ENCODE peak calls at places on chromosomes 1 and 21, in six cellular contexts. F, C, R, P, K and U are unnamed samples.

GRCh38 chr1:15992582-15993500 is 11.2 kb upstream of the SRARP start:
- DNase-seq in F (no peak), C (no peak), R (no peak), P (no peak), K (no peak), U (no peak)

GRCh38 chr1:5904551-5904950 is 87.7 kb downstream of the NPHP4 start:
- DNase-seq in F (no peak), C (no peak), R (no peak), P (no peak), K (no peak), U (no peak)

GRCh38 chr1:3551290-3551678 is 60.0 kb downstream of the MEGF6 start:
- DNase-seq in F (no peak), C (no peak), R (no peak), P (no peak), K (no peak), U (no peak)

GRCh38 chr1:179017383-179018326 is 8.0 kb upstream of the FAM20B start:
- DNase-seq in F (peak; percentile 37), C (no peak), R (no peak), P (no peak), K (no peak), U (no peak)

GRCh38 chr1:3662080-3662671 is 9.9 kb downstream of the TP73 start:
- DNase-seq in F (no peak), C (no peak), R (no peak), P (no peak), K (no peak), U (no peak)

GRCh38 chr1:12629521-12629956 is 11.5 kb upstream of the DHRS3 start:
- DNase-seq in F (no peak), C (no peak), R (no peak), P (no peak), K (no peak), U (no peak)

GRCh38 chr1:240888787-240889048 is 276.8 kb upstream of the GREM2 start:
- DNase-seq in F (no peak), C (no peak), R (no peak), P (no peak), K (no peak), U (no peak)

GRCh38 chr1:43506233-43506632 is 24.4 kb upstream of the PTPRF start:
- DNase-seq in F (no peak), C (no peak), R (no peak), P (no peak), K (no peak), U (no peak)

GRCh38 chr1:74357150-74357549 is 122.0 kb downstream of the TNNI3K start:
- DNase-seq in F (no peak), C (no peak), R (no peak), P (no peak), K (no peak), U (no peak)

GRCh38 chr1:91199988-91200387 is 178.2 kb upstream of the ZNF644 start:
- DNase-seq in F (no peak), C (no peak), R (no peak), P (no peak), K (no peak), U (no peak)

GRCh38 chr1:51072040-51072439 is 30.0 kb upstream of the C1orf185 start:
- DNase-seq in F (no peak), C (no peak), R (no peak), P (no peak), K (no peak), U (no peak)

GRCh38 chr1:63951076-63951946 is 177.5 kb downstream of the ROR1 start:
- DNase-seq in F (peak; percentile 63), C (peak; percentile 55), R (no peak), P (peak; percentile 87), K (peak; percentile 13), U (no peak)

GRCh38 chr1:112359961-112360767 is 35.9 kb upstream of the CTTNBP2NL start:
- DNase-seq in F (peak; percentile 97), C (peak; percentile 96), R (peak; percentile 77), P (peak; percentile 28), K (peak; percentile 71), U (peak; percentile 38)

GRCh38 chr1:158148458-158148857 is 32.2 kb upstream of the CD1D start:
- DNase-seq in F (no peak), C (no peak), R (no peak), P (no peak), K (no peak), U (no peak)

GRCh38 chr21:35178812-35179211 is 129.7 kb upstream of the RUNX1 start:
- DNase-seq in F (no peak), C (no peak), R (no peak), P (peak; percentile 31), K (peak; percentile 79), U (no peak)

GRCh38 chr1:236394905-236395779 is 1.1 kb downstream of the EDARADD start:
- DNase-seq in F (peak; percentile 34), C (peak; percentile 18), R (peak; percentile 17), P (no peak), K (no peak), U (no peak)

DNA sequence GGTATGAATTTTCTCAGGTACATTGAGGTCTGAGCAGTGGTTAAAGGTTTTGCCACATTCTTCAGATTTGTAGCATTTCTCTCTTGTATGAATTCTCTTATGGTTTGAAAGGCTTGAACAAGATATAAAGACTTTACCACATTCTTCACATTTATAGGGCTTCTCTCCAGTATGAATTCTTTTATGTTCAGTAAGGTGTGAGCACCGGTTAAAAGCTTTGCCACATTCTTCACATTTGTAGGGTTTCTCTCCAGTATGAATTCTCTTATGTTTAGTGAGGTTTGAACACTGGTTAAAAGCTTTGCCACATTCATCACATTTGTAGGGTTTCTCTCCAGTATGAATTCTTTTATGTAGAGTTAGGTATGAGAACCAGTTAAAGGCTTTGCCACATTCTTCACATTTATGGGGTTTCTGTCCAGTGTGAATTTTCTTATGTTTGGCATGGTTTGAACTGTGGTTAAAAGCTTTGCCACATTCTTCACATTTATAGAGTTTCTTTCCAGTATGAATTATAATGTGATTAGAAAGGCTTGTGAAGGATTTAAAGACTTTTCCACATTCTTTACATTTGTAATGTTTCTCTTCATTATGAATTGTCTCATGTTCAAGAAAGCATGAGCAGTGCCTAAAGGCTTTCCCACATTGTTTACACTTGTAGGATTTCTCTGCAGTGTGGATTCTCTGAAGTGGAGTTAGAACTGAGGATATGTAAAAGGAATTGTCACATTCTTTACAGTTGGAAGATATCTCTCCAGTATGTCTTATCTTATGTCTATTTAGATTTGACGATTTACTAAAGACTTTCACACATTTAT is 18.4 kb upstream of the ZNF124 start:
- DNase-seq in F (no peak), C (no peak), R (no peak), P (no peak), K (no peak), U (no peak)
- H3K4me3 ChIP-seq in F (no peak overlapping the region), C (no peak overlapping the region), R (no peak overlapping the region), P (no peak overlapping the region), K (no peak overlapping the region), U (no peak overlapping the region)

GRCh38 chr1:93877529-93877928 is 1.5 kb downstream of the DNTTIP2 start:
- DNase-seq in F (no peak), C (no peak), R (no peak), P (no peak), K (no peak), U (no peak)
- H3K4me3 ChIP-seq in F (no peak overlapping the region), C (no peak overlapping the region), R (no peak overlapping the region), P (no peak overlapping the region), K (no peak overlapping the region), U (peak overlapping the region; percentile 93)

DNA sequence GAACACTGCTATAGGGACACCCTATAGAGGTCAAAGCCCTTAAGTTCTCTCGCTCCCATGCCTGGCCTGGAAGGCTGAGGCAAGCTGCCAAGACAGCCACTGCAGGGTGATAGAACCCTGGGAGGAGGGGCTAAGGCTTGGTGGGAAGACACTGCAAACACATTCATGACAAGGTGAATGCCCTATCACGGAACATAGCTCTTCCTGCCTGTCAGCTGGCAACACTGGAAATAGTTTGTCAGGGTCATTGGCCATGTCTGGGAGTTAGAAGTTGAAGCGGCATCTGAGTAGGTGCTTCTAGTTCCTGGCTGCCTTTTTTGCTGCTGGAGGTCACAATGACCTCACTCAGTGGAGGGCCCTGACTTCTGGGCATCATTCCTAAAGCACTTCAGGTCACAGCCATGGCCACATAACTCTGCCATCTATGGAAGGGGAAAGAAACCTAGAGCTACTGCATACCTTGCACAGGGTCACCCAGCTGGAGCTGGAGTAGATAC is 4.2 kb downstream of the FABP3 start:
- DNase-seq in F (no peak), C (no peak), R (peak; percentile 24), P (no peak), K (no peak), U (peak; percentile 9)
- H3K4me3 ChIP-seq in F (no peak overlapping the region), C (no peak overlapping the region), R (no peak overlapping the region), P (no peak overlapping the region), K (no peak overlapping the region), U (no peak overlapping the region)

DNA sequence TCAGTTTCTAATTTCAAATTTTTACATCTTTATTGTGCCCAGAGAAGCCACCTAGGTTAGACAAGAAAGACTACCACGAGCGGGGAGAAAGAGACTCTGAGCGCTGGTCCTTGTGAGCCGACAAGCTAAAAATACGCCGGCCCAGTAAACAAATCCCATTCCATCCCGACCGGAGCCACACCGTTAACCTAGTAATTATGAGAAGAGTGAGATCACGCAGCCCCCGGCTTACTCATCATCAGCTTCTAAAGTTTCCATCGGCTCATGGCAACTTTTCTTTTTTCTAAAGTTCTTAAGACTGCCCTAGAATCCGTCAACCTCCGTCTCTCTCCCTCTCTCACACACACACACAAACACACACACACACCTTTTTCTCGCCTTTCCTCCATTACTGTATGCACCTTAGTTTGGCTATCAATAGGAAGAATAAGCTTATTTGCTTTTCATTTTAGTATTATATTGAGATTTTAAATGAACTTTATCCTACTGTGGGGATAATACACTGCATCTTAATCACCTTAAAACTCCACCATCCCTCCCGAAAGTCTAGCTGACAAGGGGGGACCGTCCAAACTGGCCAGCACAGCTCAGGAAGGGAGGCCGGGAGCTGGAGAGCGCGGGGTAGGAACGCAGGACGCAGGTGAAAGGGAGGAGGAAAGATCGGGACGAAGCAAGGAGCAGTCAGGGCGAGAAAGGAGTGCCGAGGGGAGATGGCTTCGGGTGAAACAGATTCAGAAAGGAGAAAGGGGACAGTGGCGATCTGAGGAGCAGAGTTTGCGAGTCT is 730 bp downstream of the OTUD7B start:
- DNase-seq in F (peak; percentile 67), C (peak; percentile 67), R (peak; percentile 57), P (peak; percentile 77), K (peak; percentile 90), U (peak; percentile 57)
- H3K4me3 ChIP-seq in F (peak overlapping the region; percentile 94), C (peak overlapping the region; percentile 86), R (peak overlapping the region; percentile 57), P (peak overlapping the region; percentile 92), K (peak overlapping the region; percentile 92), U (peak overlapping the region; percentile 91)

GRCh38 chr1:100721502-100722205 is 2.1 kb downstream of the VCAM1 start:
- DNase-seq in F (peak; percentile 92), C (peak; percentile 84), R (peak; percentile 55), P (peak; percentile 56), K (peak; percentile 96), U (no peak)

GRCh38 chr1:100718581-100718980 is 961 bp upstream of the VCAM1 start:
- DNase-seq in F (no peak), C (no peak), R (no peak), P (no peak), K (no peak), U (no peak)

GRCh38 chr1:100717218-100717617 is 2.3 kb upstream of the VCAM1 start:
- DNase-seq in F (no peak), C (no peak), R (no peak), P (no peak), K (no peak), U (no peak)

GRCh38 chr1:100720751-100721150 is 1.2 kb downstream of the VCAM1 start:
- DNase-seq in F (no peak), C (no peak), R (no peak), P (no peak), K (no peak), U (no peak)

DNA sequence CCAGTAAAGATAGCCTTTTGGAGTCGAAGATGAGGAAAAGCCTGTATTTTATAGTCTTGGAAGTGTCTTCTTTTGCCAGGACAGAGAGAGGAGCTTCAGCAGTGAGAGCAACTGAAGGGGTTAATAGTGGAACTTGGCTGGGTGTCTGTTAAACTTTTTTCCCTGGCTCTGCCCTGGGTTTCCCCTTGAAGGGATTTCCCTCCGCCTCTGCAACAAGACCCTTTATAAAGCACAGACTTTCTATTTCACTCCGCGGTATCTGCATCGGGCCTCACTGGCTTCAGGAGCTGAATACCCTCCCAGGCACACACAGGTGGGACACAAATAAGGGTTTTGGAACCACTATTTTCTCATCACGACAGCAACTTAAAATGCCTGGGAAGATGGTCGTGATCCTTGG is at the start of gene VCAM1:
- DNase-seq in F (peak; percentile 61), C (peak; percentile 44), R (no peak), P (peak; percentile 41), K (peak; percentile 57), U (no peak)
- H3K4me3 ChIP-seq in F (peak within 1 kb of the TSS; percentile 84), C (peak within 1 kb of the TSS; percentile 8), R (peak within 1 kb of the TSS; percentile 19), P (peak within 1 kb of the TSS; percentile 29), K (peak within 1 kb of the TSS; percentile 43), U (peak within 1 kb of the TSS; percentile 2)